ENCODE peak calls at places on chromosomes 13 and 19, in five cellular contexts. One of them, this sample, is unnamed.

GRCh38 chr13:101626925-101627555 is 174.6 kb downstream of the ITGBL1 start:
- DNase-seq in amniotic stem cell: no peak
- DNase-seq in sigmoid colon: no peak
- DNase-seq in NCI-H1092: no peak
- DNase-seq in stimulated activated naive CD4-positive, alpha-beta T cell: peak; percentile 30
- DNase-seq in this sample: no peak

GRCh38 chr13:31440132-31440531 is 240.4 kb downstream of the B3GLCT start:
- DNase-seq in stimulated activated naive CD4-positive, alpha-beta T cell: no peak
- DNase-seq in amniotic stem cell: no peak
- DNase-seq in NCI-H1092: no peak
- DNase-seq in sigmoid colon: no peak
- DNase-seq in this sample: no peak

GRCh38 chr13:24502567-24503375 is 9.8 kb downstream of the PARP4 start:
- DNase-seq in stimulated activated naive CD4-positive, alpha-beta T cell: no peak
- DNase-seq in sigmoid colon: no peak
- DNase-seq in amniotic stem cell: peak; percentile 15
- DNase-seq in NCI-H1092: no peak
- DNase-seq in this sample: no peak

GRCh38 chr19:7829162-7829520 is 877 bp upstream of the EVI5L start:
- DNase-seq in NCI-H1092: no peak
- DNase-seq in stimulated activated naive CD4-positive, alpha-beta T cell: no peak
- DNase-seq in amniotic stem cell: no peak
- DNase-seq in sigmoid colon: no peak
- DNase-seq in this sample: no peak

GRCh38 chr13:74132768-74133656 is 1.2 kb downstream of the KLF12 start:
- DNase-seq in NCI-H1092: no peak
- DNase-seq in amniotic stem cell: no peak
- DNase-seq in sigmoid colon: peak; percentile 70
- DNase-seq in stimulated activated naive CD4-positive, alpha-beta T cell: peak; percentile 72
- DNase-seq in this sample: peak; percentile 26

GRCh38 chr19:293436-294110 is 2.4 kb upstream of the PLPP2 start:
- DNase-seq in stimulated activated naive CD4-positive, alpha-beta T cell: no peak
- DNase-seq in sigmoid colon: no peak
- DNase-seq in amniotic stem cell: no peak
- DNase-seq in NCI-H1092: no peak
- DNase-seq in this sample: no peak

GRCh38 chr13:32883501-32883900 is 132.7 kb upstream of the KL start:
- DNase-seq in stimulated activated naive CD4-positive, alpha-beta T cell: no peak
- DNase-seq in amniotic stem cell: no peak
- DNase-seq in NCI-H1092: peak; percentile 42
- DNase-seq in sigmoid colon: no peak
- DNase-seq in this sample: no peak

GRCh38 chr13:44191504-44192171 is 182.0 kb upstream of the SERP2 start:
- DNase-seq in sigmoid colon: no peak
- DNase-seq in stimulated activated naive CD4-positive, alpha-beta T cell: peak; percentile 85
- DNase-seq in NCI-H1092: peak; percentile 37
- DNase-seq in amniotic stem cell: peak; percentile 71
- DNase-seq in this sample: peak; percentile 6

GRCh38 chr13:43693639-43694038 is 93.1 kb downstream of the ENOX1 start:
- DNase-seq in stimulated activated naive CD4-positive, alpha-beta T cell: no peak
- DNase-seq in NCI-H1092: no peak
- DNase-seq in amniotic stem cell: no peak
- DNase-seq in sigmoid colon: no peak
- DNase-seq in this sample: no peak

GRCh38 chr19:34676697-34677385 is at the start of gene SCGB2B2:
- DNase-seq in amniotic stem cell: no peak
- DNase-seq in NCI-H1092: peak; percentile 67
- DNase-seq in sigmoid colon: no peak
- DNase-seq in stimulated activated naive CD4-positive, alpha-beta T cell: peak; percentile 97
- DNase-seq in this sample: no peak

GRCh38 chr19:33868076-33868735 is 71.5 kb downstream of the KCTD15 start:
- DNase-seq in amniotic stem cell: no peak
- DNase-seq in NCI-H1092: no peak
- DNase-seq in stimulated activated naive CD4-positive, alpha-beta T cell: no peak
- DNase-seq in sigmoid colon: no peak
- DNase-seq in this sample: no peak

GRCh38 chr19:50975766-50976165 is 6.4 kb upstream of the KLK6 start:
- DNase-seq in stimulated activated naive CD4-positive, alpha-beta T cell: no peak
- DNase-seq in amniotic stem cell: no peak
- DNase-seq in sigmoid colon: no peak
- DNase-seq in NCI-H1092: no peak
- DNase-seq in this sample: no peak

GRCh38 chr19:35996777-35997176 is 1.8 kb downstream of the SDHAF1 start:
- DNase-seq in stimulated activated naive CD4-positive, alpha-beta T cell: no peak
- DNase-seq in NCI-H1092: no peak
- DNase-seq in amniotic stem cell: no peak
- DNase-seq in sigmoid colon: no peak
- DNase-seq in this sample: no peak

GRCh38 chr19:10667867-10668266 is 13.7 kb downstream of the ILF3 start:
- DNase-seq in stimulated activated naive CD4-positive, alpha-beta T cell: no peak
- DNase-seq in amniotic stem cell: no peak
- DNase-seq in sigmoid colon: no peak
- DNase-seq in NCI-H1092: no peak
- DNase-seq in this sample: no peak

GRCh38 chr13:112648101-112648500 is 41.7 kb upstream of the ATP11A start:
- DNase-seq in sigmoid colon: no peak
- DNase-seq in stimulated activated naive CD4-positive, alpha-beta T cell: no peak
- DNase-seq in amniotic stem cell: no peak
- DNase-seq in NCI-H1092: no peak
- DNase-seq in this sample: no peak

GRCh38 chr13:94181461-94182107 is 297.9 kb downstream of the DCT start:
- DNase-seq in sigmoid colon: no peak
- DNase-seq in amniotic stem cell: no peak
- DNase-seq in NCI-H1092: no peak
- DNase-seq in stimulated activated naive CD4-positive, alpha-beta T cell: no peak
- DNase-seq in this sample: no peak

GRCh38 chr19:46828484-46828883 is 22.2 kb downstream of the AP2S1 start:
- DNase-seq in amniotic stem cell: no peak
- DNase-seq in sigmoid colon: no peak
- DNase-seq in stimulated activated naive CD4-positive, alpha-beta T cell: no peak
- DNase-seq in NCI-H1092: no peak
- DNase-seq in this sample: no peak

GRCh38 chr13:112124100-112124499 is 57.2 kb downstream of the SOX1 start:
- DNase-seq in amniotic stem cell: no peak
- DNase-seq in sigmoid colon: no peak
- DNase-seq in NCI-H1092: peak; percentile 77
- DNase-seq in stimulated activated naive CD4-positive, alpha-beta T cell: no peak
- DNase-seq in this sample: no peak

GRCh38 chr13:97905517-97905916 is 48.0 kb upstream of the IPO5 start:
- DNase-seq in NCI-H1092: no peak
- DNase-seq in stimulated activated naive CD4-positive, alpha-beta T cell: no peak
- DNase-seq in sigmoid colon: no peak
- DNase-seq in amniotic stem cell: no peak
- DNase-seq in this sample: no peak

GRCh38 chr19:5052515-5052914 is 83.6 kb downstream of the KDM4B start:
- DNase-seq in NCI-H1092: no peak
- DNase-seq in stimulated activated naive CD4-positive, alpha-beta T cell: no peak
- DNase-seq in amniotic stem cell: no peak
- DNase-seq in sigmoid colon: no peak
- DNase-seq in this sample: no peak

This sample was measured in T-helper 9 cell.